ENCODE peak calls at places on chromosome 6, in seven cellular contexts. E, Y, R, S, T, H and J are unnamed samples.
A peak's percentile ranks its signal among the peaks of the same experiment; 100 is the strongest.

GRCh38 chr6:110042670-110043296 is 64.7 kb downstream of the GPR6 start:
- DNase-seq in E (peak; percentile 2), Y (no peak), R (no peak), S (no peak), T (no peak), H (no peak), J (no peak)

GRCh38 chr6:136365781-136366354 is 76.2 kb upstream of the BCLAF1 start:
- DNase-seq in E (peak; percentile 66), Y (no peak), R (peak; percentile 84), S (no peak), T (peak; percentile 11), H (no peak), J (peak; percentile 38)

GRCh38 chr6:142207265-142207877 is 60.3 kb downstream of the VTA1 start:
- DNase-seq in E (peak; percentile 34), Y (no peak), R (no peak), S (peak; percentile 63), T (peak; percentile 36), H (peak; percentile 44), J (peak; percentile 65)

GRCh38 chr6:111589366-111589765 is 16.3 kb downstream of the TRAF3IP2 start:
- DNase-seq in E (no peak), Y (peak; percentile 92), R (no peak), S (no peak), T (no peak), H (no peak), J (no peak)

GRCh38 chr6:82364087-82365010 is 732 bp downstream of the TPBG start:
- DNase-seq in E (peak; percentile 55), Y (peak; percentile 60), R (peak; percentile 72), S (peak; percentile 64), T (no peak), H (no peak), J (peak; percentile 61)

GRCh38 chr6:56772737-56773184 is 130.1 kb upstream of the DST start:
- DNase-seq in E (no peak), Y (peak; percentile 19), R (peak; percentile 55), S (no peak), T (no peak), H (no peak), J (no peak)

GRCh38 chr6:45222380-45222779 is 105.8 kb upstream of the RUNX2 start:
- DNase-seq in E (no peak), Y (no peak), R (no peak), S (no peak), T (no peak), H (no peak), J (peak; percentile 64)

GRCh38 chr6:48986105-48986504 is 476.9 kb downstream of the MMUT start:
- DNase-seq in E (no peak), Y (no peak), R (no peak), S (no peak), T (no peak), H (no peak), J (no peak)

GRCh38 chr6:170202416-170203135 is 88.3 kb downstream of the DLL1 start:
- DNase-seq in E (peak; percentile 2), Y (no peak), R (no peak), S (no peak), T (no peak), H (no peak), J (no peak)

GRCh38 chr6:100304575-100304974 is 160.1 kb downstream of the SIM1 start:
- DNase-seq in E (no peak), Y (no peak), R (no peak), S (no peak), T (no peak), H (peak; percentile 72), J (peak; percentile 44)

GRCh38 chr6:161048636-161049035 is 57.1 kb downstream of the MAP3K4 start:
- DNase-seq in E (no peak), Y (no peak), R (no peak), S (no peak), T (no peak), H (no peak), J (no peak)

GRCh38 chr6:2235782-2236495 is 9.5 kb downstream of the GMDS start:
- DNase-seq in E (peak; percentile 11), Y (no peak), R (no peak), S (no peak), T (no peak), H (no peak), J (no peak)

GRCh38 chr6:130293800-130294199 is 71.0 kb upstream of the SAMD3 start:
- DNase-seq in E (peak; percentile 9), Y (peak; percentile 31), R (no peak), S (peak; percentile 68), T (peak; percentile 4), H (peak; percentile 25), J (peak; percentile 78)

GRCh38 chr6:110561708-110562107 is 85.3 kb upstream of the SLC22A16 start:
- DNase-seq in E (no peak), Y (no peak), R (no peak), S (no peak), T (no peak), H (no peak), J (no peak)

GRCh38 chr6:100173211-100173610 is 179.2 kb upstream of the MCHR2 start:
- DNase-seq in E (no peak), Y (no peak), R (no peak), S (no peak), T (no peak), H (no peak), J (no peak)

GRCh38 chr6:7204726-7205125 is 97.0 kb downstream of the RREB1 start:
- DNase-seq in E (no peak), Y (no peak), R (no peak), S (no peak), T (no peak), H (no peak), J (no peak)

GRCh38 chr6:148716811-148717210 is 30.0 kb upstream of the UST start:
- DNase-seq in E (no peak), Y (no peak), R (no peak), S (no peak), T (no peak), H (no peak), J (no peak)

GRCh38 chr6:170108890-170109587 is 181.8 kb downstream of the DLL1 start:
- DNase-seq in E (no peak), Y (no peak), R (no peak), S (peak; percentile 15), T (no peak), H (no peak), J (no peak)

GRCh38 chr6:45563092-45563491 is 185.4 kb upstream of the SUPT3H start:
- DNase-seq in E (no peak), Y (no peak), R (no peak), S (no peak), T (no peak), H (no peak), J (no peak)

GRCh38 chr6:111558690-111559192 is 46.9 kb downstream of the TRAF3IP2 start:
- DNase-seq in E (no peak), Y (no peak), R (no peak), S (no peak), T (no peak), H (no peak), J (no peak)

GRCh38 chr6:133241088-133241900 is at the start of gene EYA4:
- DNase-seq in E (no peak), Y (no peak), R (peak; percentile 56), S (peak; percentile 30), T (no peak), H (no peak), J (no peak)

GRCh38 chr6:158642097-158642601 is 2.4 kb downstream of the DYNLT1 start:
- DNase-seq in E (no peak), Y (peak; percentile 43), R (peak; percentile 61), S (no peak), T (no peak), H (no peak), J (no peak)

GRCh38 chr6:27668442-27669275 is 195.8 kb upstream of the ZNF184 start:
- DNase-seq in E (no peak), Y (peak; percentile 81), R (peak; percentile 49), S (peak; percentile 55), T (peak; percentile 59), H (no peak), J (peak; percentile 96)

GRCh38 chr6:5422321-5422915 is 161.1 kb downstream of the FARS2 start:
- DNase-seq in E (peak; percentile 19), Y (no peak), R (no peak), S (peak; percentile 75), T (peak; percentile 5), H (peak; percentile 3), J (peak; percentile 17)

GRCh38 chr6:16105056-16105455 is 23.8 kb upstream of the MYLIP start:
- DNase-seq in E (no peak), Y (no peak), R (no peak), S (no peak), T (no peak), H (no peak), J (no peak)

GRCh38 chr6:122025104-122025503 is 374.3 kb upstream of the HSF2 start:
- DNase-seq in E (no peak), Y (no peak), R (no peak), S (no peak), T (no peak), H (no peak), J (no peak)

GRCh38 chr6:33702345-33702977 is 9.0 kb downstream of the UQCC2 start:
- DNase-seq in E (no peak), Y (peak; percentile 24), R (no peak), S (peak; percentile 65), T (no peak), H (peak; percentile 41), J (peak; percentile 82)

GRCh38 chr6:117007659-117008058 is 130.6 kb downstream of the RFX6 start:
- DNase-seq in E (no peak), Y (no peak), R (no peak), S (peak; percentile 20), T (no peak), H (no peak), J (no peak)

GRCh38 chr6:151001387-151002063 is 136.0 kb downstream of the MTHFD1L start:
- DNase-seq in E (no peak), Y (no peak), R (no peak), S (no peak), T (no peak), H (no peak), J (no peak)

GRCh38 chr6:33717857-33718552 is 6.5 kb upstream of the UQCC2 start:
- DNase-seq in E (peak; percentile 61), Y (no peak), R (peak; percentile 62), S (no peak), T (no peak), H (no peak), J (no peak)

GRCh38 chr6:151154418-151154817 is 85.3 kb upstream of the AKAP12 start:
- DNase-seq in E (no peak), Y (peak; percentile 9), R (peak; percentile 62), S (no peak), T (no peak), H (no peak), J (no peak)

GRCh38 chr6:125913864-125914351 is 42.7 kb upstream of the HINT3 start:
- DNase-seq in E (peak; percentile 59), Y (peak; percentile 87), R (no peak), S (no peak), T (no peak), H (no peak), J (peak; percentile 12)

GRCh38 chr6:20706293-20707165 is 172.3 kb downstream of the CDKAL1 start:
- DNase-seq in E (no peak), Y (peak; percentile 76), R (no peak), S (peak; percentile 52), T (no peak), H (no peak), J (no peak)

GRCh38 chr6:14035448-14035847 is 82.1 kb upstream of the CD83 start:
- DNase-seq in E (no peak), Y (peak; percentile 9), R (no peak), S (no peak), T (no peak), H (no peak), J (no peak)